ENCODE peak calls at places on chromosomes 16 and 17, in five cellular contexts. One of them, this sample, is unnamed.

GRCh38 chr17:3949418-3949817 is 14.8 kb downstream of the ATP2A3 start:
- DNase-seq in fibroblast of mammary gland: no peak
- DNase-seq in kidney epithelial cell: no peak
- DNase-seq in fibroblast of the aortic adventitia: no peak
- DNase-seq in uterus: no peak
- DNase-seq in this sample: no peak

GRCh38 chr16:46949216-46949892 is 24.1 kb downstream of the DNAJA2 start:
- DNase-seq in fibroblast of mammary gland: no peak
- DNase-seq in kidney epithelial cell: no peak
- DNase-seq in fibroblast of the aortic adventitia: no peak
- DNase-seq in uterus: no peak
- DNase-seq in this sample: no peak

GRCh38 chr16:4613636-4614570 is 785 bp downstream of the UBALD1 start:
- DNase-seq in fibroblast of mammary gland: peak; percentile 35
- DNase-seq in kidney epithelial cell: no peak
- DNase-seq in fibroblast of the aortic adventitia: peak; percentile 25
- DNase-seq in uterus: peak; percentile 39
- DNase-seq in this sample: peak; percentile 42

GRCh38 chr17:58403312-58403711 is 14.0 kb downstream of the RNF43 start:
- DNase-seq in fibroblast of mammary gland: no peak
- DNase-seq in kidney epithelial cell: no peak
- DNase-seq in fibroblast of the aortic adventitia: no peak
- DNase-seq in uterus: no peak
- DNase-seq in this sample: no peak

GRCh38 chr16:73204359-73205152 is 156.6 kb upstream of the ZFHX3 start:
- DNase-seq in fibroblast of mammary gland: no peak
- DNase-seq in kidney epithelial cell: no peak
- DNase-seq in fibroblast of the aortic adventitia: no peak
- DNase-seq in uterus: no peak
- DNase-seq in this sample: no peak

GRCh38 chr16:79370736-79371135 is 229.8 kb downstream of the MAF start:
- DNase-seq in fibroblast of mammary gland: no peak
- DNase-seq in kidney epithelial cell: no peak
- DNase-seq in fibroblast of the aortic adventitia: no peak
- DNase-seq in uterus: no peak
- DNase-seq in this sample: no peak

GRCh38 chr17:3761061-3761917 is 37.6 kb downstream of the HASPIN start:
- DNase-seq in fibroblast of mammary gland: no peak
- DNase-seq in kidney epithelial cell: no peak
- DNase-seq in fibroblast of the aortic adventitia: no peak
- DNase-seq in uterus: no peak
- DNase-seq in this sample: no peak

GRCh38 chr17:61686114-61686513 is 95.1 kb upstream of the NACA2 start:
- DNase-seq in fibroblast of mammary gland: no peak
- DNase-seq in kidney epithelial cell: no peak
- DNase-seq in fibroblast of the aortic adventitia: no peak
- DNase-seq in uterus: no peak
- DNase-seq in this sample: no peak

GRCh38 chr17:19365833-19366636 is 3.5 kb upstream of the B9D1 start:
- DNase-seq in fibroblast of mammary gland: no peak
- DNase-seq in kidney epithelial cell: no peak
- DNase-seq in fibroblast of the aortic adventitia: no peak
- DNase-seq in uterus: no peak
- DNase-seq in this sample: no peak

GRCh38 chr16:83970430-83970815 is 2.4 kb downstream of the NECAB2 start:
- DNase-seq in fibroblast of mammary gland: no peak
- DNase-seq in kidney epithelial cell: no peak
- DNase-seq in fibroblast of the aortic adventitia: no peak
- DNase-seq in uterus: no peak
- DNase-seq in this sample: no peak

GRCh38 chr16:87978127-87978526 is 26.9 kb downstream of the BANP start:
- DNase-seq in fibroblast of mammary gland: no peak
- DNase-seq in kidney epithelial cell: no peak
- DNase-seq in fibroblast of the aortic adventitia: no peak
- DNase-seq in uterus: no peak
- DNase-seq in this sample: no peak

GRCh38 chr16:67560827-67561342 is 1.4 kb upstream of the CTCF start:
- DNase-seq in fibroblast of mammary gland: no peak
- DNase-seq in kidney epithelial cell: no peak
- DNase-seq in fibroblast of the aortic adventitia: no peak
- DNase-seq in uterus: no peak
- DNase-seq in this sample: no peak

GRCh38 chr17:71472809-71473789 is 647.7 kb upstream of the SOX9 start:
- DNase-seq in fibroblast of mammary gland: peak; percentile 65
- DNase-seq in kidney epithelial cell: peak; percentile 35
- DNase-seq in fibroblast of the aortic adventitia: peak; percentile 57
- DNase-seq in uterus: no peak
- DNase-seq in this sample: peak; percentile 76

GRCh38 chr17:68089881-68090280 is 54.3 kb downstream of the KPNA2 start:
- DNase-seq in fibroblast of mammary gland: peak; percentile 13
- DNase-seq in kidney epithelial cell: no peak
- DNase-seq in fibroblast of the aortic adventitia: no peak
- DNase-seq in uterus: no peak
- DNase-seq in this sample: peak; percentile 46

GRCh38 chr16:2777231-2777902 is at the start of gene ELOB:
- DNase-seq in fibroblast of mammary gland: peak; percentile 65
- DNase-seq in kidney epithelial cell: no peak
- DNase-seq in fibroblast of the aortic adventitia: peak; percentile 68
- DNase-seq in uterus: peak; percentile 88
- DNase-seq in this sample: peak; percentile 75

GRCh38 chr17:35726609-35727460 is 4.6 kb upstream of the RASL10B start:
- DNase-seq in fibroblast of mammary gland: peak; percentile 80
- DNase-seq in kidney epithelial cell: peak; percentile 41
- DNase-seq in fibroblast of the aortic adventitia: peak; percentile 77
- DNase-seq in uterus: peak; percentile 34
- DNase-seq in this sample: peak; percentile 93

GRCh38 chr16:81061855-81062608 is 15.0 kb downstream of the C16orf46 start:
- DNase-seq in fibroblast of mammary gland: no peak
- DNase-seq in kidney epithelial cell: no peak
- DNase-seq in fibroblast of the aortic adventitia: no peak
- DNase-seq in uterus: no peak
- DNase-seq in this sample: no peak
- TF ChIP-seq CTCF in fibroblast of mammary gland: no peak
- TF ChIP-seq CTCF in kidney epithelial cell: no peak
- TF ChIP-seq CTCF in fibroblast of the aortic adventitia: no peak
- TF ChIP-seq CTCF in uterus: no peak
- TF ChIP-seq CTCF in this sample: no peak

GRCh38 chr17:81398855-81399451 is 3.7 kb downstream of the BAHCC1 start:
- DNase-seq in fibroblast of mammary gland: no peak
- DNase-seq in kidney epithelial cell: no peak
- DNase-seq in fibroblast of the aortic adventitia: peak; percentile 55
- DNase-seq in uterus: no peak
- DNase-seq in this sample: no peak
- H3K4me3 ChIP-seq in fibroblast of mammary gland: peak overlapping the region; percentile 66
- H3K4me3 ChIP-seq in kidney epithelial cell: peak overlapping the region; percentile 57
- H3K4me3 ChIP-seq in fibroblast of the aortic adventitia: peak overlapping the region; percentile 70
- H3K4me3 ChIP-seq in uterus: peak overlapping the region; percentile 63
- H3K4me3 ChIP-seq in this sample: peak overlapping the region; percentile 71

DNA sequence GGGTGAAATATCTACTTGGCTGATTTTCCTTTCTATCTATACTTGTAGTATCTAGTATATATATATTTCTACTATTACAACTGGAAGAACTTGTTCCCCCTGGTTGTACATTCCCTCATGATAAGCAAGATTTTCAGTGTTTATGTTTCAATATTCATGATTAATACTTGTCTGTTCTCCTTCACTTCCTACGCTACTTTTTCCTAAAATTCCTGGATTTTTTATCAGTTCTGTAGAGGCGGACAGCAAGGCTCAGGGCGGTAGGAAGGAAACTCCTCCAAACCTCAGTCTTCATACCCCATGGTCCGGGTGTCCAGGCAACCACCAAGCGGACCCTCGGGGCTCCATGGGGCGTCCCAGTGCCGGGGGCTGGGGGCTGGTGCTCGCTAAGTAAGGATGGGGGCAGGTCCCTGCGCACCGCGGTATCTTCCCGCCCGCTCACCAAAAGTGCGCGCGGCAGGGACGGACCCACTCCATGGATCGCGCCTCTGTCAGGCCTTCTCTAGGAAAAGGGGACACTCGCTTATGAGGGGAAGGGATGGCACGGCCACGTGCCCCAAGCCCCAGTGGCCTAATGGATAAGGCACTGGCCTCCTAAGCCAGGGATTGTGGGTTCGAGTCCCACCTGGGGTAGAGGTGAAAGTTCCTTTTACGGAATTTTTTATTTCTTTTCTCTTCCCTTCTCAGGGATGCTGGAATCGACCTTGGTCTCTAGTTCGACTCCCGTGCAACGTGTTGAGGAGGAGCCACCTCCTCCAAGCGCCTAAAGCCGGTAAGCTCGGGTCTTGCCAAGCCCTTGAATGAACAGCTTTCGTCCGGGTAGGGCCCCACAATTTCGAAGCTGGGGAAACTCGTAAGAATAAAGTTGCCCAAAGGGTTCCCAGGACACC is 13.2 kb downstream of the ATP5PD start:
- DNase-seq in fibroblast of mammary gland: peak; percentile 93
- DNase-seq in kidney epithelial cell: no peak
- DNase-seq in fibroblast of the aortic adventitia: peak; percentile 94
- DNase-seq in uterus: peak; percentile 97
- DNase-seq in this sample: peak; percentile 90
- TF ChIP-seq CTCF in fibroblast of mammary gland: peak; percentile 8
- TF ChIP-seq CTCF in kidney epithelial cell: no peak
- TF ChIP-seq CTCF in fibroblast of the aortic adventitia: no peak
- TF ChIP-seq CTCF in uterus: peak; percentile 9
- TF ChIP-seq CTCF in this sample: no peak

GRCh38 chr17:63963123-63963522 is 9.6 kb downstream of the SCN4A start:
- DNase-seq in fibroblast of mammary gland: no peak
- DNase-seq in kidney epithelial cell: no peak
- DNase-seq in fibroblast of the aortic adventitia: no peak
- DNase-seq in uterus: no peak
- DNase-seq in this sample: no peak

GRCh38 chr17:63960006-63960405 is 12.7 kb downstream of the SCN4A start:
- DNase-seq in fibroblast of mammary gland: no peak
- DNase-seq in kidney epithelial cell: no peak
- DNase-seq in fibroblast of the aortic adventitia: no peak
- DNase-seq in uterus: no peak
- DNase-seq in this sample: no peak

GRCh38 chr17:63962298-63962744 is 10.4 kb downstream of the SCN4A start:
- DNase-seq in fibroblast of mammary gland: no peak
- DNase-seq in kidney epithelial cell: no peak
- DNase-seq in fibroblast of the aortic adventitia: no peak
- DNase-seq in uterus: no peak
- DNase-seq in this sample: no peak

GRCh38 chr17:63960430-63960829 is 12.3 kb downstream of the SCN4A start:
- DNase-seq in fibroblast of mammary gland: no peak
- DNase-seq in kidney epithelial cell: no peak
- DNase-seq in fibroblast of the aortic adventitia: no peak
- DNase-seq in uterus: no peak
- DNase-seq in this sample: no peak

GRCh38 chr17:63961355-63962207 is 11.1 kb downstream of the SCN4A start:
- DNase-seq in fibroblast of mammary gland: peak; percentile 78
- DNase-seq in kidney epithelial cell: no peak
- DNase-seq in fibroblast of the aortic adventitia: peak; percentile 63
- DNase-seq in uterus: peak; percentile 37
- DNase-seq in this sample: peak; percentile 68
- H3K4me3 ChIP-seq in fibroblast of mammary gland: peak overlapping the region; percentile 1
- H3K4me3 ChIP-seq in kidney epithelial cell: no peak overlapping the region
- H3K4me3 ChIP-seq in fibroblast of the aortic adventitia: peak overlapping the region; percentile 28
- H3K4me3 ChIP-seq in uterus: no peak overlapping the region
- H3K4me3 ChIP-seq in this sample: no peak overlapping the region

GRCh38 chr16:24253192-24253591 is 2.9 kb upstream of the CACNG3 start:
- DNase-seq in fibroblast of mammary gland: peak; percentile 26
- DNase-seq in kidney epithelial cell: no peak
- DNase-seq in fibroblast of the aortic adventitia: peak; percentile 6
- DNase-seq in uterus: no peak
- DNase-seq in this sample: peak; percentile 29
- TF ChIP-seq CTCF in fibroblast of mammary gland: peak; percentile 51
- TF ChIP-seq CTCF in kidney epithelial cell: peak; percentile 73
- TF ChIP-seq CTCF in fibroblast of the aortic adventitia: peak; percentile 52
- TF ChIP-seq CTCF in uterus: peak; percentile 21
- TF ChIP-seq CTCF in this sample: peak; percentile 55

This sample was measured in fibroblast of pulmonary artery.